ENCODE peak calls at places on chromosomes 16 and 17, in nine cellular contexts. W is esophagus muscularis mucosa, X is H54, J is Peyer's patch, E is IMR-90, A is stomach, G is GM12891, O is adrenal gland, V is ovary. U is an unnamed sample.

GRCh38 chr16:11639925-11640899 is 28.0 kb upstream of the SNN start:
- DNase-seq in W (no peak), X (peak; percentile 50), J (no peak), E (peak; percentile 100), A (peak; percentile 73), G (no peak), O (peak; percentile 97), V (peak; percentile 72), U (peak; percentile 94)

GRCh38 chr17:47776330-47777197 is 43.5 kb downstream of the TBX21 start:
- DNase-seq in W (no peak), X (peak; percentile 70), J (no peak), E (peak; percentile 42), A (no peak), G (peak; percentile 59), O (peak; percentile 42), V (no peak), U (no peak)

GRCh38 chr17:16255481-16255901 is 38.5 kb downstream of the PIGL start:
- DNase-seq in W (no peak), X (no peak), J (peak; percentile 65), E (peak; percentile 28), A (peak; percentile 89), G (no peak), O (peak; percentile 77), V (peak; percentile 78), U (no peak)

GRCh38 chr17:59423137-59423703 is 91.8 kb downstream of the YPEL2 start:
- DNase-seq in W (no peak), X (peak; percentile 74), J (no peak), E (peak; percentile 24), A (no peak), G (no peak), O (peak; percentile 87), V (no peak), U (no peak)

GRCh38 chr17:2716649-2717048 is 5.1 kb upstream of the CLUH start:
- DNase-seq in W (no peak), X (no peak), J (no peak), E (no peak), A (no peak), G (no peak), O (no peak), V (no peak), U (no peak)

GRCh38 chr16:89495121-89495520 is 4.8 kb upstream of the ANKRD11 start:
- DNase-seq in W (no peak), X (peak; percentile 61), J (no peak), E (peak; percentile 80), A (no peak), G (no peak), O (no peak), V (no peak), U (no peak)

GRCh38 chr17:39400547-39401411 is 647 bp downstream of the FBXL20 start:
- DNase-seq in W (no peak), X (no peak), J (no peak), E (no peak), A (peak; percentile 27), G (no peak), O (peak; percentile 34), V (no peak), U (peak; percentile 19)

GRCh38 chr17:49468827-49469385 is 26.2 kb upstream of the NGFR start:
- DNase-seq in W (no peak), X (no peak), J (no peak), E (no peak), A (no peak), G (no peak), O (no peak), V (no peak), U (no peak)

GRCh38 chr16:22235839-22236745 is 30.0 kb downstream of the EEF2K start:
- DNase-seq in W (no peak), X (no peak), J (no peak), E (no peak), A (no peak), G (no peak), O (peak; percentile 77), V (no peak), U (no peak)

GRCh38 chr16:77409311-77409710 is 25.5 kb downstream of the ADAMTS18 start:
- DNase-seq in W (peak; percentile 62), X (no peak), J (no peak), E (no peak), A (no peak), G (no peak), O (no peak), V (no peak), U (no peak)

GRCh38 chr16:68401871-68402747 is 46.2 kb downstream of the SMPD3 start:
- DNase-seq in W (no peak), X (peak; percentile 83), J (no peak), E (peak; percentile 68), A (no peak), G (no peak), O (peak; percentile 31), V (no peak), U (no peak)

GRCh38 chr16:81796035-81796434 is 16.9 kb downstream of the PLCG2 start:
- DNase-seq in W (no peak), X (no peak), J (no peak), E (no peak), A (no peak), G (no peak), O (no peak), V (no peak), U (no peak)

GRCh38 chr17:66676421-66676820 is 158.5 kb upstream of the CACNG5 start:
- DNase-seq in W (no peak), X (no peak), J (peak; percentile 83), E (no peak), A (peak; percentile 88), G (no peak), O (peak; percentile 33), V (no peak), U (peak; percentile 75)

GRCh38 chr17:20225162-20226115 is 216.3 kb downstream of the SPECC1 start:
- DNase-seq in W (no peak), X (no peak), J (no peak), E (no peak), A (no peak), G (no peak), O (no peak), V (no peak), U (no peak)

GRCh38 chr16:47017636-47018035 is 44.2 kb upstream of the DNAJA2 start:
- DNase-seq in W (no peak), X (no peak), J (no peak), E (no peak), A (no peak), G (no peak), O (no peak), V (no peak), U (no peak)

GRCh38 chr17:36657763-36658490 is 56.5 kb downstream of the MRM1 start:
- DNase-seq in W (no peak), X (no peak), J (peak; percentile 52), E (no peak), A (peak; percentile 30), G (peak; percentile 44), O (peak; percentile 10), V (no peak), U (no peak)

GRCh38 chr17:13016881-13017622 is 775 bp downstream of the ELAC2 start:
- DNase-seq in W (no peak), X (peak; percentile 26), J (no peak), E (peak; percentile 10), A (no peak), G (no peak), O (peak; percentile 80), V (peak; percentile 33), U (no peak)

GRCh38 chr16:80346160-80346632 is 194.6 kb upstream of the DYNLRB2 start:
- DNase-seq in W (no peak), X (no peak), J (no peak), E (no peak), A (no peak), G (no peak), O (no peak), V (no peak), U (no peak)

GRCh38 chr17:79839363-79840203 is at the start of gene CBX4:
- DNase-seq in W (peak; percentile 98), X (peak; percentile 96), J (peak; percentile 98), E (peak; percentile 90), A (peak; percentile 97), G (peak; percentile 95), O (peak; percentile 97), V (peak; percentile 95), U (peak; percentile 93)
- TF ChIP-seq POLR2A in W (no peak), X (peak; percentile 79), J (peak; percentile 84), E (peak; percentile 92), A (no peak), G (peak; percentile 40), O (peak; percentile 89), V (peak; percentile 49), U (no peak)

GRCh38 chr16:48244080-48244862 is at the start of gene LONP2:
- DNase-seq in W (peak; percentile 97), X (peak; percentile 76), J (peak; percentile 93), E (peak; percentile 85), A (peak; percentile 92), G (peak; percentile 73), O (peak; percentile 89), V (peak; percentile 87), U (peak; percentile 86)
- TF ChIP-seq POLR2A in W (peak; percentile 42), X (peak; percentile 72), J (peak; percentile 72), E (peak; percentile 56), A (no peak), G (peak; percentile 62), O (no peak), V (peak; percentile 29), U (no peak)

GRCh38 chr16:71912483-71912882 is 17.2 kb downstream of the IST1 start:
- DNase-seq in W (no peak), X (no peak), J (no peak), E (no peak), A (no peak), G (no peak), O (no peak), V (no peak), U (no peak)

GRCh38 chr16:71916397-71916920 is 21.1 kb downstream of the IST1 start:
- DNase-seq in W (no peak), X (no peak), J (no peak), E (peak; percentile 57), A (no peak), G (no peak), O (peak; percentile 33), V (no peak), U (no peak)

GRCh38 chr16:71914802-71915201 is 19.5 kb downstream of the IST1 start:
- DNase-seq in W (no peak), X (no peak), J (no peak), E (no peak), A (no peak), G (no peak), O (no peak), V (no peak), U (no peak)

GRCh38 chr16:71917900-71918299 is 22.6 kb downstream of the IST1 start:
- DNase-seq in W (no peak), X (no peak), J (no peak), E (peak; percentile 82), A (no peak), G (no peak), O (no peak), V (no peak), U (no peak)

GRCh38 chr16:71915350-71915749 is 20.0 kb downstream of the IST1 start:
- DNase-seq in W (no peak), X (no peak), J (no peak), E (no peak), A (no peak), G (no peak), O (no peak), V (no peak), U (no peak)
- TF ChIP-seq POLR2A in W (no peak), X (no peak), J (no peak), E (no peak), A (no peak), G (no peak), O (no peak), V (no peak), U (no peak)

DNA sequence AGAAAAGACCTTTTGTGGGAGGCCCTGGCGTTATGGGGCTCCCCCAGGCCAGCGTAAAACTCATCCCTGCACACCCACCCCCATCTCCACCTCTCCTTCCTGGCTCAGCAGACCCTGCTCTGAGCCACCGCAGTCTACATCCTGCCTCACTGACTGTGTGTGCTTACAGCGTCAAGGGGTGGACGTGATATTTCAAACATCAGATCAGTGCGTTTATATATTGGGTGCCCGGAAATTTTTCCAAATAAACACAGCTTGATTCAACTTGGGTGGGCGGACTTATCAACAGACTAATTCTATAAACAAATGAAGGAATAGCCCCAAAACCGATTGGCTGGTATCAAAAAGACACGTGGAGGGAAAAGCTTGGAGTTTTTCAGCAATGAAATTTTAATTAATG is 293 bp upstream of the FOXL1 start:
- DNase-seq in W (no peak), X (no peak), J (no peak), E (peak; percentile 99), A (no peak), G (no peak), O (no peak), V (no peak), U (no peak)
- TF ChIP-seq POLR2A in W (no peak), X (no peak), J (no peak), E (peak; percentile 87), A (no peak), G (no peak), O (no peak), V (no peak), U (no peak)

U was measured in lower leg skin.